ENCODE peak calls at places on chromosomes 7 and 10, in six cellular contexts. F is activated T-helper 1 cell treated with anti-CD3 and anti-CD28 coated beads, Interleukin-12 subunit alpha, Interleukin-12 subunit beta, Interleukin-2, Interleukin-4 antibody, amounts not matched to agents 30 ng/mL and 10 ng/mL and 1 ng/mL, durations not matched to agents 14 hours and 24 hours and 36 hours; L is GM19239; M is HuH-7.5; J is GDM1; Q is OCI-LY7. U is an unnamed sample.

GRCh38 chr10:21278491-21279216 is 246.8 kb downstream of the SKIDA1 start:
- DNase-seq in J (peak), Q (peak), L (peak), M (peak), F (peak), U (peak)

GRCh38 chr10:101878869-101879268 is 35.3 kb upstream of the KCNIP2 start:
- DNase-seq in F (no peak), Q (no peak), M (no peak), J (no peak), L (no peak), U (no peak)

GRCh38 chr7:143419880-143420279 is 11.2 kb upstream of the EPHA1 start:
- DNase-seq in F (no peak), J (no peak), Q (no peak), L (no peak), M (no peak), U (no peak)

GRCh38 chr10:115432188-115432819 is 339.1 kb downstream of the ATRNL1 start:
- DNase-seq in L (no peak), M (peak), F (no peak), Q (peak), J (no peak), U (no peak)

GRCh38 chr10:110883924-110884323 is 12.2 kb downstream of the PDCD4 start:
- DNase-seq in F (no peak), M (no peak), L (no peak), Q (no peak), J (no peak), U (no peak)

GRCh38 chr10:132192076-132192975 is 5.6 kb downstream of the DPYSL4 start:
- DNase-seq in F (no peak), Q (no peak), L (no peak), M (no peak), J (no peak), U (no peak)

GRCh38 chr7:73345538-73345937 is 17.6 kb downstream of the FKBP6 start:
- DNase-seq in F (no peak), J (no peak), L (no peak), M (no peak), Q (no peak), U (no peak)

GRCh38 chr10:74929197-74929596 is 102.8 kb downstream of the KAT6B start:
- DNase-seq in F (no peak), M (no peak), L (no peak), Q (no peak), J (no peak), U (no peak)

GRCh38 chr7:126972571-126972970 is 280.2 kb downstream of the GRM8 start:
- DNase-seq in F (no peak), M (no peak), L (no peak), J (no peak), Q (no peak), U (no peak)

GRCh38 chr7:22934473-22935065 is 79.4 kb downstream of the HYCC1 start:
- DNase-seq in F (no peak), L (no peak), Q (no peak), J (no peak), M (no peak), U (no peak)

U was measured in GM20000.